ENCODE peak calls at places on chromosome 2, in five cellular contexts. One of them, this sample, is unnamed.

GRCh38 chr2:58574873-58575272 is 333.7 kb upstream of the FANCL start:
- DNase-seq in osteocyte: no peak
- DNase-seq in GM12865: no peak
- DNase-seq in GM12878: no peak
- DNase-seq in mucosa of descending colon: no peak
- DNase-seq in this sample: no peak

GRCh38 chr2:8229546-8229986 is 452.3 kb upstream of the ID2 start:
- DNase-seq in GM12878: no peak
- DNase-seq in mucosa of descending colon: peak; percentile 52
- DNase-seq in osteocyte: peak; percentile 73
- DNase-seq in GM12865: peak; percentile 87
- DNase-seq in this sample: peak; percentile 61

GRCh38 chr2:198072655-198073054 is 268.3 kb downstream of the PLCL1 start:
- DNase-seq in GM12865: no peak
- DNase-seq in osteocyte: no peak
- DNase-seq in GM12878: no peak
- DNase-seq in mucosa of descending colon: no peak
- DNase-seq in this sample: no peak

GRCh38 chr2:86229221-86229620 is 30.0 kb downstream of the MRPL35 start:
- DNase-seq in osteocyte: no peak
- DNase-seq in GM12878: no peak
- DNase-seq in mucosa of descending colon: no peak
- DNase-seq in GM12865: peak; percentile 18
- DNase-seq in this sample: no peak

GRCh38 chr2:189933041-189933440 is 129.5 kb downstream of the MSTN start:
- DNase-seq in osteocyte: no peak
- DNase-seq in GM12878: no peak
- DNase-seq in mucosa of descending colon: no peak
- DNase-seq in GM12865: peak; percentile 77
- DNase-seq in this sample: peak; percentile 47

GRCh38 chr2:222208010-222208690 is 90.6 kb downstream of the PAX3 start:
- DNase-seq in GM12878: no peak
- DNase-seq in osteocyte: no peak
- DNase-seq in GM12865: no peak
- DNase-seq in mucosa of descending colon: no peak
- DNase-seq in this sample: no peak

GRCh38 chr2:222169346-222169745 is 129.5 kb downstream of the PAX3 start:
- DNase-seq in GM12865: no peak
- DNase-seq in GM12878: no peak
- DNase-seq in mucosa of descending colon: no peak
- DNase-seq in osteocyte: no peak
- DNase-seq in this sample: no peak

GRCh38 chr2:120559401-120559800 is 176.3 kb upstream of the GLI2 start:
- DNase-seq in mucosa of descending colon: no peak
- DNase-seq in GM12865: no peak
- DNase-seq in osteocyte: no peak
- DNase-seq in GM12878: no peak
- DNase-seq in this sample: no peak

GRCh38 chr2:174788291-174788929 is 24.1 kb upstream of the CHRNA1 start:
- DNase-seq in mucosa of descending colon: no peak
- DNase-seq in GM12878: no peak
- DNase-seq in GM12865: no peak
- DNase-seq in osteocyte: no peak
- DNase-seq in this sample: no peak

GRCh38 chr2:41932241-41933034 is 115.4 kb upstream of the PKDCC start:
- DNase-seq in GM12865: no peak
- DNase-seq in osteocyte: peak; percentile 91
- DNase-seq in GM12878: no peak
- DNase-seq in mucosa of descending colon: peak; percentile 75
- DNase-seq in this sample: no peak

GRCh38 chr2:230885467-230886130 is 20.9 kb downstream of the ITM2C start:
- DNase-seq in osteocyte: no peak
- DNase-seq in GM12878: no peak
- DNase-seq in GM12865: peak; percentile 68
- DNase-seq in mucosa of descending colon: peak; percentile 45
- DNase-seq in this sample: peak; percentile 79

GRCh38 chr2:236685361-236685760 is 115.7 kb downstream of the ACKR3 start:
- DNase-seq in GM12865: no peak
- DNase-seq in mucosa of descending colon: no peak
- DNase-seq in GM12878: no peak
- DNase-seq in osteocyte: no peak
- DNase-seq in this sample: no peak

GRCh38 chr2:109287838-109288237 is 158.8 kb downstream of the SH3RF3 start:
- DNase-seq in GM12865: no peak
- DNase-seq in mucosa of descending colon: no peak
- DNase-seq in GM12878: no peak
- DNase-seq in osteocyte: no peak
- DNase-seq in this sample: no peak

GRCh38 chr2:44200011-44200410 is 31.3 kb downstream of the PPM1B start:
- DNase-seq in osteocyte: no peak
- DNase-seq in mucosa of descending colon: no peak
- DNase-seq in GM12878: no peak
- DNase-seq in GM12865: no peak
- DNase-seq in this sample: no peak
- TF ChIP-seq CTCF in osteocyte: no peak
- TF ChIP-seq CTCF in mucosa of descending colon: no peak
- TF ChIP-seq CTCF in GM12878: no peak
- TF ChIP-seq CTCF in GM12865: no peak
- TF ChIP-seq CTCF in this sample: no peak

GRCh38 chr2:186716004-186716403 is 22.1 kb downstream of the FAM171B start:
- DNase-seq in GM12878: no peak
- DNase-seq in GM12865: no peak
- DNase-seq in osteocyte: no peak
- DNase-seq in mucosa of descending colon: no peak
- DNase-seq in this sample: no peak

GRCh38 chr2:186714611-186715010 is 20.8 kb downstream of the FAM171B start:
- DNase-seq in mucosa of descending colon: no peak
- DNase-seq in osteocyte: no peak
- DNase-seq in GM12865: no peak
- DNase-seq in GM12878: no peak
- DNase-seq in this sample: no peak

GRCh38 chr2:186716899-186717811 is 23.3 kb downstream of the FAM171B start:
- DNase-seq in GM12865: no peak
- DNase-seq in GM12878: no peak
- DNase-seq in mucosa of descending colon: no peak
- DNase-seq in osteocyte: no peak
- DNase-seq in this sample: no peak

GRCh38 chr2:186718895-186719294 is 25.0 kb downstream of the FAM171B start:
- DNase-seq in mucosa of descending colon: no peak
- DNase-seq in GM12878: no peak
- DNase-seq in GM12865: no peak
- DNase-seq in osteocyte: no peak
- DNase-seq in this sample: no peak

GRCh38 chr2:186718122-186718521 is 24.3 kb downstream of the FAM171B start:
- DNase-seq in mucosa of descending colon: no peak
- DNase-seq in osteocyte: no peak
- DNase-seq in GM12865: no peak
- DNase-seq in GM12878: no peak
- DNase-seq in this sample: no peak
- TF ChIP-seq CTCF in mucosa of descending colon: no peak
- TF ChIP-seq CTCF in osteocyte: no peak
- TF ChIP-seq CTCF in GM12865: no peak
- TF ChIP-seq CTCF in GM12878: no peak
- TF ChIP-seq CTCF in this sample: no peak

GRCh38 chr2:29769847-29770246 is 151.5 kb downstream of the ALK start:
- DNase-seq in GM12865: no peak
- DNase-seq in mucosa of descending colon: no peak
- DNase-seq in osteocyte: no peak
- DNase-seq in GM12878: no peak
- DNase-seq in this sample: no peak

GRCh38 chr2:29765711-29766110 is 155.7 kb downstream of the ALK start:
- DNase-seq in GM12865: no peak
- DNase-seq in osteocyte: no peak
- DNase-seq in GM12878: no peak
- DNase-seq in mucosa of descending colon: no peak
- DNase-seq in this sample: no peak

GRCh38 chr2:29766191-29766590 is 155.2 kb downstream of the ALK start:
- DNase-seq in osteocyte: no peak
- DNase-seq in GM12865: no peak
- DNase-seq in GM12878: no peak
- DNase-seq in mucosa of descending colon: no peak
- DNase-seq in this sample: no peak

GRCh38 chr2:29770846-29771245 is 150.5 kb downstream of the ALK start:
- DNase-seq in GM12865: no peak
- DNase-seq in osteocyte: no peak
- DNase-seq in mucosa of descending colon: no peak
- DNase-seq in GM12878: no peak
- DNase-seq in this sample: no peak

GRCh38 chr2:29767606-29768335 is 153.6 kb downstream of the ALK start:
- DNase-seq in GM12878: no peak
- DNase-seq in osteocyte: no peak
- DNase-seq in GM12865: no peak
- DNase-seq in mucosa of descending colon: no peak
- DNase-seq in this sample: no peak
- TF ChIP-seq CTCF in GM12878: no peak
- TF ChIP-seq CTCF in osteocyte: no peak
- TF ChIP-seq CTCF in GM12865: no peak
- TF ChIP-seq CTCF in mucosa of descending colon: no peak
- TF ChIP-seq CTCF in this sample: no peak

GRCh38 chr2:183536714-183537113 is 412.5 kb downstream of the NUP35 start:
- DNase-seq in osteocyte: no peak
- DNase-seq in GM12878: no peak
- DNase-seq in mucosa of descending colon: no peak
- DNase-seq in GM12865: no peak
- DNase-seq in this sample: no peak

GRCh38 chr2:183530333-183530901 is 406.2 kb downstream of the NUP35 start:
- DNase-seq in GM12878: no peak
- DNase-seq in GM12865: peak; percentile 19
- DNase-seq in osteocyte: no peak
- DNase-seq in mucosa of descending colon: no peak
- DNase-seq in this sample: no peak

GRCh38 chr2:183533021-183533420 is 408.8 kb downstream of the NUP35 start:
- DNase-seq in GM12878: no peak
- DNase-seq in mucosa of descending colon: no peak
- DNase-seq in osteocyte: no peak
- DNase-seq in GM12865: no peak
- DNase-seq in this sample: no peak

DNA sequence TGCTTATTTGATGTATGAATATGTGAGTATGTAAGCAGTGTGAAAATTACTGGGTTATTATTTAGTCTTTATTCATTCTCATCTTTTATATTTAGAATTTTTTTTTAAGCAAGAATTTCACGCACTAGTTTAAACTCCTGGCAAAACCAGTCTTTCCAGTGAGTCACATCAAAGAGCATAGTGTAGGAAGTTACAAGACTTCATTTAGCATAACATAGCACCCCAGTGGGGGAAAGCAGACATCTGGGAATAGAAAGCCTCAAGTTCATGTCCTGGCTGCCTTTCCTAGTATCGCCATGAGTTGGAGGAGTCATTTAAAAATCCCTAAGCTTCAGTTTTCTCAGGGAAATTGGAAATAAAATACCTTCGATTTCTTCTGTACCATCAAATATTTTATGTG is 408.3 kb downstream of the NUP35 start:
- DNase-seq in GM12878: no peak
- DNase-seq in GM12865: no peak
- DNase-seq in osteocyte: no peak
- DNase-seq in mucosa of descending colon: no peak
- DNase-seq in this sample: no peak
- TF ChIP-seq CTCF in GM12878: no peak
- TF ChIP-seq CTCF in GM12865: no peak
- TF ChIP-seq CTCF in osteocyte: no peak
- TF ChIP-seq CTCF in mucosa of descending colon: no peak
- TF ChIP-seq CTCF in this sample: no peak

DNA sequence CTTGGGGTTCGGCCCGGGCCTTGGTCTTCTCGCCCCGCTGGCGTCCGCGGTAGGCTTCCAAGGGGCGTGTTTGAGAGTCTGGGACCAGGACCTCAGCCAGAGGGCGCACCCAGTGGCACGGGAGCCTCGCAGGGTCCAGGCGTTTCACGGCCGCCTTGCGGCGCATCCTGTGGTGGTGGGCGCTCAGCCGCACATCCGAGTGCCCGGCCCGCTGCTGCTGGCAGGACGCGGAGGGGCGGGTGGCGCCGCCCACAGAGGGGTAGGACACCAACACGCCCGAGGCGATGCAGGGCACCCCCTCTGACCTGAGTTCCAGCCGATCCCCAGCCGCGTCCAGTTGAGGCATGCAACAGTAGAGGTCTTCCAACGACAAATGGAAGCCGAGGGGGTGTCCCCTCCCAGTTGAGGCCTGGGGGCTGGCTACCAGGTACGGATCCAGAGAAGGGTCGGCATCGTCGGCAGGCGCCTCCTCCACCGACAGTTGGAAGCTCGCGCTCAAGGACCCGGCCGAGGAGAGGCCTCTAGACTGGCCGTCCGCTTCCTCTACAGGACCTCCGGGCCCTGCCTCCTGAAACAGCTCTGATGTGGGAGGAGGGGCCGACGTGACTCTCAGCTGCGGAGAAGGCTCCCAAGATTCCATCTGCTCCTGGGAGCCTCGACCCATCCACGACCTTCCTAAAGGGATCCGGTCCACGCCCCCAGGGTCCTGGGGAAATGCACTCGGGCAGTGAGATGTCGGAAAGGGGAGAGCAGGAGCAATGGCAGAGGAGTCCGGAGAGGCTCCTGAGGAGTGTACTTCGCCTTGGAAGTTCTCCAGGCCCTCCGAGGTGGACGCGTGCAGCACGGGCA is 6.3 kb downstream of the C2orf81 start:
- DNase-seq in GM12865: no peak
- DNase-seq in GM12878: no peak
- DNase-seq in mucosa of descending colon: peak; percentile 73
- DNase-seq in osteocyte: no peak
- DNase-seq in this sample: peak; percentile 63
- TF ChIP-seq CTCF in GM12865: no peak
- TF ChIP-seq CTCF in GM12878: no peak
- TF ChIP-seq CTCF in mucosa of descending colon: no peak
- TF ChIP-seq CTCF in osteocyte: no peak
- TF ChIP-seq CTCF in this sample: no peak

GRCh38 chr2:5482929-5483331 is 209.3 kb upstream of the SOX11 start:
- DNase-seq in GM12865: no peak
- DNase-seq in GM12878: no peak
- DNase-seq in mucosa of descending colon: no peak
- DNase-seq in osteocyte: no peak
- DNase-seq in this sample: no peak
- TF ChIP-seq CTCF in GM12865: no peak
- TF ChIP-seq CTCF in GM12878: no peak
- TF ChIP-seq CTCF in mucosa of descending colon: no peak
- TF ChIP-seq CTCF in osteocyte: no peak
- TF ChIP-seq CTCF in this sample: no peak

GRCh38 chr2:38176619-38177021 is 100.7 kb upstream of the CYP1B1 start:
- DNase-seq in osteocyte: no peak
- DNase-seq in GM12865: no peak
- DNase-seq in GM12878: no peak
- DNase-seq in mucosa of descending colon: no peak
- DNase-seq in this sample: no peak

GRCh38 chr2:38171208-38171858 is 95.4 kb upstream of the CYP1B1 start:
- DNase-seq in GM12878: no peak
- DNase-seq in GM12865: no peak
- DNase-seq in mucosa of descending colon: no peak
- DNase-seq in osteocyte: no peak
- DNase-seq in this sample: no peak

GRCh38 chr2:38174646-38175096 is 98.7 kb upstream of the CYP1B1 start:
- DNase-seq in GM12878: no peak
- DNase-seq in osteocyte: no peak
- DNase-seq in GM12865: no peak
- DNase-seq in mucosa of descending colon: no peak
- DNase-seq in this sample: no peak

GRCh38 chr2:38173690-38174089 is 97.7 kb upstream of the CYP1B1 start:
- DNase-seq in GM12878: no peak
- DNase-seq in mucosa of descending colon: no peak
- DNase-seq in GM12865: no peak
- DNase-seq in osteocyte: no peak
- DNase-seq in this sample: no peak

GRCh38 chr2:38174131-38174530 is 98.2 kb upstream of the CYP1B1 start:
- DNase-seq in GM12878: no peak
- DNase-seq in osteocyte: no peak
- DNase-seq in mucosa of descending colon: no peak
- DNase-seq in GM12865: no peak
- DNase-seq in this sample: no peak
- TF ChIP-seq CTCF in GM12878: no peak
- TF ChIP-seq CTCF in osteocyte: no peak
- TF ChIP-seq CTCF in mucosa of descending colon: no peak
- TF ChIP-seq CTCF in GM12865: no peak
- TF ChIP-seq CTCF in this sample: no peak

This sample was measured in GM13976.